ENCODE peak calls at places on chromosomes 7 and 10, in six cellular contexts. Z is mesendoderm, U is sigmoid colon, A is gastrocnemius medialis, V is Caco-2, J is heart left ventricle. R is an unnamed sample.

GRCh38 chr10:16520900-16521299 is 779 bp downstream of the C1QL3 start:
- DNase-seq in Z (peak; percentile 59), U (no peak), A (no peak), V (no peak), J (no peak), R (no peak)

GRCh38 chr7:96136600-96137239 is 185.2 kb downstream of the SLC25A13 start:
- DNase-seq in Z (no peak), U (no peak), A (no peak), V (no peak), J (no peak), R (no peak)

GRCh38 chr10:72557362-72557761 is 68.5 kb downstream of the MICU1 start:
- DNase-seq in Z (no peak), U (no peak), A (no peak), V (no peak), J (no peak), R (no peak)

GRCh38 chr10:18158698-18159342 is 18.6 kb downstream of the CACNB2 start:
- DNase-seq in Z (no peak), U (no peak), A (no peak), V (no peak), J (no peak), R (no peak)

GRCh38 chr10:87659571-87660483 is at the start of gene PAPSS2:
- DNase-seq in Z (peak; percentile 83), U (peak; percentile 87), A (peak; percentile 30), V (peak; percentile 48), J (peak; percentile 76), R (peak; percentile 70)

GRCh38 chr10:75514830-75515229 is 83.4 kb downstream of the LRMDA start:
- DNase-seq in Z (no peak), U (no peak), A (no peak), V (no peak), J (no peak), R (no peak)

GRCh38 chr10:110901954-110902819 is 16.8 kb downstream of the BBIP1 start:
- DNase-seq in Z (peak; percentile 23), U (peak; percentile 68), A (no peak), V (no peak), J (no peak), R (no peak)

GRCh38 chr10:57035310-57035709 is 674.3 kb upstream of the ZWINT start:
- DNase-seq in Z (no peak), U (no peak), A (no peak), V (no peak), J (no peak), R (no peak)

GRCh38 chr7:39614299-39614698 is 9.1 kb upstream of the RALA start:
- DNase-seq in Z (no peak), U (no peak), A (no peak), V (no peak), J (no peak), R (no peak)

GRCh38 chr7:36224916-36225858 is 72.1 kb downstream of the EEPD1 start:
- DNase-seq in Z (peak; percentile 36), U (no peak), A (no peak), V (no peak), J (no peak), R (no peak)

GRCh38 chr7:12423355-12423994 is 19.8 kb upstream of the VWDE start:
- DNase-seq in Z (peak; percentile 11), U (no peak), A (no peak), V (no peak), J (no peak), R (no peak)

GRCh38 chr7:101817031-101817929 is at the start of gene CUX1:
- DNase-seq in Z (peak; percentile 63), U (peak; percentile 70), A (no peak), V (peak; percentile 71), J (no peak), R (no peak)

GRCh38 chr7:138625849-138626230 is 75.3 kb downstream of the SVOPL start:
- DNase-seq in Z (no peak), U (no peak), A (no peak), V (no peak), J (no peak), R (no peak)

GRCh38 chr10:35271086-35271834 is 65.0 kb upstream of the CCNY start:
- DNase-seq in Z (no peak), U (no peak), A (no peak), V (no peak), J (no peak), R (no peak)

GRCh38 chr10:93309062-93309461 is 173.1 kb downstream of the MYOF start:
- DNase-seq in Z (no peak), U (no peak), A (no peak), V (no peak), J (no peak), R (no peak)

GRCh38 chr7:128322040-128322643 is 21.6 kb downstream of the RBM28 start:
- DNase-seq in Z (peak; percentile 55), U (no peak), A (no peak), V (no peak), J (no peak), R (no peak)

GRCh38 chr7:1681581-1681980 is 11.5 kb downstream of the ELFN1 start:
- DNase-seq in Z (no peak), U (peak; percentile 35), A (no peak), V (no peak), J (no peak), R (no peak)
- H3K4me1 ChIP-seq in Z (no peaks in the 10 kb centered on the region), U (no peaks in the 10 kb centered on the region), A (no peaks in the 10 kb centered on the region), V (no peaks in the 10 kb centered on the region), J (no peaks in the 10 kb centered on the region), R (no peaks in the 10 kb centered on the region)

GRCh38 chr10:4197676-4198075 is 412.7 kb upstream of the KLF6 start:
- DNase-seq in Z (no peak), U (no peak), A (no peak), V (no peak), J (no peak), R (no peak)
- H3K4me1 ChIP-seq in Z (peaks cover 5% of the 10 kb centered on the region), U (peaks cover 33% of the 10 kb centered on the region), A (peaks cover 22% of the 10 kb centered on the region), V (no peaks in the 10 kb centered on the region), J (peaks cover 27% of the 10 kb centered on the region), R (peaks cover 28% of the 10 kb centered on the region)

GRCh38 chr7:1049801-1050200 is 5.5 kb downstream of the GPR146 start:
- DNase-seq in Z (no peak), U (no peak), A (no peak), V (no peak), J (no peak), R (no peak)
- H3K4me1 ChIP-seq in Z (peaks cover 5% of the 10 kb centered on the region), U (peaks cover 45% of the 10 kb centered on the region), A (peaks cover 59% of the 10 kb centered on the region), V (peaks cover 19% of the 10 kb centered on the region), J (peaks cover 94% of the 10 kb centered on the region), R (no peaks in the 10 kb centered on the region)

GRCh38 chr10:8331896-8332729 is 277.6 kb downstream of the GATA3 start:
- DNase-seq in Z (peak; percentile 68), U (no peak), A (no peak), V (peak; percentile 51), J (peak; percentile 27), R (peak; percentile 65)

GRCh38 chr10:8337332-8337651 is 282.8 kb downstream of the GATA3 start:
- DNase-seq in Z (no peak), U (no peak), A (no peak), V (no peak), J (no peak), R (no peak)

GRCh38 chr10:8332730-8333111 is 278.2 kb downstream of the GATA3 start:
- DNase-seq in Z (no peak), U (no peak), A (no peak), V (no peak), J (no peak), R (no peak)

GRCh38 chr10:8336629-8337331 is 282.3 kb downstream of the GATA3 start:
- DNase-seq in Z (no peak), U (no peak), A (no peak), V (peak; percentile 52), J (no peak), R (no peak)

GRCh38 chr10:8334631-8335030 is 280.1 kb downstream of the GATA3 start:
- DNase-seq in Z (peak; percentile 57), U (no peak), A (no peak), V (no peak), J (no peak), R (no peak)
- H3K4me1 ChIP-seq in Z (no peaks in the 10 kb centered on the region), U (peaks cover 8% of the 10 kb centered on the region), A (peaks cover 4% of the 10 kb centered on the region), V (peaks cover 8% of the 10 kb centered on the region), J (peaks cover 5% of the 10 kb centered on the region), R (peaks cover 8% of the 10 kb centered on the region)

GRCh38 chr10:102243304-102243703 is 2.0 kb upstream of the PITX3 start:
- DNase-seq in Z (no peak), U (no peak), A (no peak), V (no peak), J (no peak), R (no peak)

GRCh38 chr10:102247724-102248123 is 2.4 kb downstream of the GBF1 start:
- DNase-seq in Z (no peak), U (no peak), A (no peak), V (no peak), J (no peak), R (no peak)

GRCh38 chr10:102245932-102246251 is 560 bp downstream of the GBF1 start:
- DNase-seq in Z (no peak), U (no peak), A (no peak), V (no peak), J (no peak), R (no peak)

GRCh38 chr10:102246261-102246660 is 929 bp downstream of the GBF1 start:
- DNase-seq in Z (no peak), U (no peak), A (no peak), V (no peak), J (no peak), R (no peak)

GRCh38 chr10:102245101-102245931 is at the start of gene GBF1:
- DNase-seq in Z (peak; percentile 100), U (peak; percentile 97), A (peak; percentile 92), V (peak; percentile 96), J (peak; percentile 94), R (peak; percentile 97)
- H3K4me1 ChIP-seq in Z (peaks cover 10% of the 10 kb centered on the region), U (peaks cover 60% of the 10 kb centered on the region), A (peaks cover 50% of the 10 kb centered on the region), V (peaks cover 19% of the 10 kb centered on the region), J (peaks cover 56% of the 10 kb centered on the region), R (peaks cover 66% of the 10 kb centered on the region)

DNA sequence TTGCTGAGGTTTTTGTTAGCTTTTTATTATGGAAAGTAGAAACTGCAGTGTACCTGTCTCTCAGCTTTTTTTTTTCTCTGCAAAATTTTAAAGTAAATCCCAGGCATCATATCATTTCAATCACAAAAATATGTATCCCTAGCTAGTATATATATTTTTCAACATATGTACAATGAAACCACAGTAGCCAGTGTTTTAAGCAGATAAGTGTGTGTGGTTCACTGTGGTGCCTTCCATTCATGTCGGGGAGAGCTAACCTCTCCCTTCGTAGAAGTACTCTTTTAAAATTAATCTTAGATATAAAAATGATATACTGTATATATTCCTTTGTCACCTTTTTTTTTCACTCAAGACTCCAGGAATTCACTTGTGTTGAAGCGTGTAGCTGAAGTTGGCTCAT is 22.7 kb downstream of the CUL1 start:
- DNase-seq in Z (no peak), U (no peak), A (no peak), V (no peak), J (no peak), R (no peak)
- H3K4me1 ChIP-seq in Z (no peaks in the 10 kb centered on the region), U (peaks cover 70% of the 10 kb centered on the region), A (peaks cover 84% of the 10 kb centered on the region), V (peaks cover 19% of the 10 kb centered on the region), J (peaks cover 67% of the 10 kb centered on the region), R (peaks cover 51% of the 10 kb centered on the region)

GRCh38 chr10:124668517-124669051 is 75.6 kb downstream of the FAM53B start:
- DNase-seq in Z (no peak), U (no peak), A (no peak), V (no peak), J (peak; percentile 64), R (no peak)
- H3K4me1 ChIP-seq in Z (peaks cover 4% of the 10 kb centered on the region), U (peaks cover 50% of the 10 kb centered on the region), A (peaks cover 81% of the 10 kb centered on the region), V (peaks cover 25% of the 10 kb centered on the region), J (peaks cover 94% of the 10 kb centered on the region), R (peaks cover 23% of the 10 kb centered on the region)